ENCODE peak calls at places on chromosomes 7 and 10, in five cellular contexts. F is H9, Z is mesenchymal stem cell, W is H1, D is neuronal stem cell. K is an unnamed sample.

GRCh38 chr10:46523881-46524470 is 32.5 kb downstream of the GPRIN2 start:
- DNase-seq in D (no peak), W (no peak), F (no peak), Z (peak), K (peak)

GRCh38 chr7:40393660-40394059 is 258.9 kb downstream of the SUGCT start:
- DNase-seq in Z (no peak), W (no peak), D (no peak), F (no peak), K (no peak)

GRCh38 chr7:151917791-151918311 is 38.4 kb upstream of the GALNTL5 start:
- DNase-seq in D (no peak), Z (no peak), W (no peak), F (no peak), K (no peak)

GRCh38 chr7:115133248-115133647 is 211.4 kb downstream of the MDFIC start:
- DNase-seq in W (no peak), Z (no peak), D (no peak), F (no peak), K (no peak)

GRCh38 chr10:48934672-48935071 is 5.0 kb downstream of the LRRC18 start:
- DNase-seq in F (peak), D (no peak), Z (no peak), W (no peak), K (no peak)

GRCh38 chr7:50265968-50266694 is 38.4 kb upstream of the IKZF1 start:
- DNase-seq in D (no peak), W (no peak), Z (no peak), F (no peak), K (no peak)

GRCh38 chr7:155188821-155189599 is 108.7 kb upstream of the INSIG1 start:
- DNase-seq in W (no peak), Z (peak), D (no peak), F (no peak), K (peak)

GRCh38 chr7:32255036-32255435 is 184.8 kb upstream of the PDE1C start:
- DNase-seq in W (no peak), D (no peak), F (no peak), Z (no peak), K (no peak)

GRCh38 chr10:80924063-80924952 is 386.6 kb downstream of the SH2D4B start:
- DNase-seq in F (peak), D (peak), W (peak), Z (peak), K (peak)

GRCh38 chr10:32958085-32958991 is at the start of gene ITGB1:
- DNase-seq in W (peak), F (peak), Z (peak), D (peak), K (peak)

GRCh38 chr10:32955790-32956189 is 2.2 kb downstream of the ITGB1 start:
- DNase-seq in Z (no peak), W (no peak), F (no peak), D (no peak), K (no peak)

GRCh38 chr10:32958992-32959703 is 1.1 kb upstream of the ITGB1 start:
- DNase-seq in W (no peak), Z (no peak), F (no peak), D (no peak), K (no peak)

GRCh38 chr10:32956365-32957197 is 1.4 kb downstream of the ITGB1 start:
- DNase-seq in F (no peak), Z (no peak), W (no peak), D (no peak), K (no peak)

GRCh38 chr10:32957341-32958084 is 517 bp downstream of the ITGB1 start:
- DNase-seq in D (peak), F (peak), Z (no peak), W (no peak), K (no peak)
- H4K91ac ChIP-seq in D (no peak), F (no peak), Z (peak), W (no peak), K (peak)

GRCh38 chr7:17617857-17618651 is 319.6 kb downstream of the AHR start:
- DNase-seq in F (no peak), Z (no peak), W (no peak), D (no peak), K (no peak)
- H4K91ac ChIP-seq in F (no peak), Z (peak), W (no peak), D (no peak), K (no peak)

GRCh38 chr7:102296514-102296913 is 9.8 kb downstream of the SH2B2 start:
- DNase-seq in Z (no peak), F (no peak), D (no peak), W (no peak), K (no peak)
- H4K91ac ChIP-seq in Z (no peak), F (no peak), D (no peak), W (peak), K (no peak)

GRCh38 chr10:11616021-11616420 is 4.6 kb upstream of the USP6NL start:
- DNase-seq in W (no peak), D (no peak), F (no peak), Z (no peak), K (no peak)
- H4K91ac ChIP-seq in W (no peak), D (no peak), F (no peak), Z (no peak), K (no peak)

DNA sequence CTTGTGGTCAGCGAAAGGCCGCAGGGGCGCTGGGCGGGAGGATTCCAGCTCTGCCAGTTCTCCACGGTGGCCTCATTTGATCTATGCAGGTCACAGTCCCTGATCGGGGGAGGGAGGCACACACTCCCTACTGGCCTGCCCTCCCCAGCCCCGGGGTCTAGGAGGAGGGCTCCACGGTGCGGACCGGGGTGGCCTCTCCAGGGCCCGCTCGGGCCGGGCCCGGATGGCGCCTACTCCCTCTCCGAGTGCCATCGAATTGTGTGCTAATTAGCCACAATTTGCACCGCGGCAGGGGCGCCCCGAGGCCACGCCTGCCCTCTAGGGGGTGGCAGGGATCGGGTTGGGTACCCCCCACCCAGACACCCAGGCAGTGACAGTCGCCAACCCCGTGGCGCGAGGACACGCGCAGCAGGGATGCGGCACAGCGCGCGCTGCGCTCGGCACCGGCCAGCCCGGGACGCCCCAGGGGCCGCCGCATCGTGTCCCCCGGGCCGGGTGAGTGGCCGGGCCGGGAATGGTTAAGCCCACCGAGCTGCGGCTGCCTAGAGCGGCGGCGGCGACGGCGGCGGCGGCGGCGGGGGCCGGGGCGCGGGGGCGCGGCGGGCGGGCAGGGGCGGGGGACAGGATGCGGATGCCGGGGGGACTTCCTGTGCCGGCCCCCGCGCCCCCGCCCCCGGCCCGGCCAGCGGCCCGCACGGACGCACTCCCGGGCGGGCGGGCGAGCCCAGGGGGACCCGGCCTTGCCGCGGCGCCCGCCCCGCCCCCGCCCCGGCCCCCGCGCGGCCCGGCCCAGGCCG is at the start of gene ZNF853:
- DNase-seq in Z (peak), D (peak), W (no peak), F (no peak), K (no peak)
- H4K91ac ChIP-seq in Z (no peak), D (no peak), W (peak), F (no peak), K (no peak)

GRCh38 chr10:103770139-103770538 is 85.2 kb downstream of the SH3PXD2A start:
- DNase-seq in W (no peak), D (no peak), Z (no peak), F (no peak), K (no peak)

GRCh38 chr10:103767756-103768155 is 87.6 kb downstream of the SH3PXD2A start:
- DNase-seq in Z (peak), W (no peak), D (no peak), F (no peak), K (peak)

GRCh38 chr10:103766751-103767509 is 88.4 kb downstream of the SH3PXD2A start:
- DNase-seq in Z (no peak), D (no peak), F (no peak), W (no peak), K (no peak)

GRCh38 chr10:103769176-103769575 is 86.2 kb downstream of the SH3PXD2A start:
- DNase-seq in D (no peak), W (no peak), F (no peak), Z (no peak), K (no peak)

GRCh38 chr10:103768345-103768744 is 87.0 kb downstream of the SH3PXD2A start:
- DNase-seq in Z (no peak), F (no peak), D (no peak), W (no peak), K (no peak)
- H4K91ac ChIP-seq in Z (no peak), F (no peak), D (no peak), W (peak), K (peak)